ENCODE peak calls at places on chromosomes 16 and 17, in ten cellular contexts. H is OCI-LY7, C is fibroblast of lung, Q is PC-9, R is epithelial cell of esophagus, N is ovary, L is lower leg skin, B is fibroblast of mammary gland, P is GM12865, F is tibial nerve. I is an unnamed sample.

GRCh38 chr16:51114369-51114768 is 36.7 kb downstream of the SALL1 start:
- DNase-seq in R (no peak), Q (no peak), H (no peak), N (no peak), F (no peak), P (no peak), C (no peak), B (no peak), L (no peak), I (no peak)

GRCh38 chr16:69741951-69742904 is 12.5 kb downstream of the NOB1 start:
- DNase-seq in C (peak), Q (peak), L (peak), N (peak), P (no peak), H (no peak), F (peak), B (peak), R (peak), I (peak)

GRCh38 chr17:28141333-28141732 is 98.9 kb downstream of the NLK start:
- DNase-seq in B (no peak), L (no peak), H (no peak), N (no peak), Q (no peak), F (no peak), R (no peak), C (no peak), P (no peak), I (no peak)

GRCh38 chr16:85778873-85779272 is 20.5 kb downstream of the EMC8 start:
- DNase-seq in F (no peak), B (no peak), C (no peak), R (no peak), Q (no peak), N (no peak), P (no peak), H (no peak), L (no peak), I (no peak)

GRCh38 chr17:64982139-64982802 is 63.0 kb upstream of the LRRC37A3 start:
- DNase-seq in Q (no peak), L (no peak), H (no peak), R (no peak), B (no peak), C (peak), F (no peak), N (no peak), P (no peak), I (no peak)

GRCh38 chr17:3681057-3681456 is 12.4 kb downstream of the EMC6 start:
- DNase-seq in N (no peak), Q (no peak), R (no peak), C (no peak), F (no peak), P (no peak), B (no peak), H (no peak), L (no peak), I (no peak)

GRCh38 chr17:79874329-79874981 is 35.2 kb upstream of the CBX4 start:
- DNase-seq in F (no peak), B (peak), L (no peak), N (no peak), H (peak), R (peak), Q (no peak), P (peak), C (peak), I (peak)

GRCh38 chr16:64920211-64920610 is 201.7 kb downstream of the CDH11 start:
- DNase-seq in C (peak), Q (no peak), B (no peak), F (no peak), R (no peak), H (no peak), N (no peak), L (no peak), P (no peak), I (peak)

GRCh38 chr17:72539981-72540897 is 419.4 kb downstream of the SOX9 start:
- DNase-seq in F (peak), Q (peak), C (peak), H (peak), P (peak), L (peak), B (peak), R (peak), N (peak), I (peak)

GRCh38 chr17:5719976-5720375 is 135.7 kb upstream of the NLRP1 start:
- DNase-seq in Q (no peak), R (no peak), F (no peak), B (no peak), L (no peak), H (no peak), N (no peak), P (no peak), C (peak), I (no peak)

GRCh38 chr16:84754353-84754856 is 54.6 kb downstream of the USP10 start:
- DNase-seq in R (peak), N (peak), C (peak), P (peak), L (peak), F (peak), Q (peak), B (peak), H (peak), I (peak)

GRCh38 chr17:34361478-34362061 is 1.5 kb downstream of the CCL1 start:
- DNase-seq in B (peak), P (peak), L (peak), C (peak), F (peak), N (peak), H (peak), Q (peak), R (peak), I (peak)

GRCh38 chr16:78310196-78310595 is 210.7 kb downstream of the WWOX start:
- DNase-seq in B (no peak), L (no peak), Q (no peak), R (no peak), N (no peak), C (no peak), H (no peak), F (no peak), P (no peak), I (no peak)

GRCh38 chr16:50360033-50360778 is 8.6 kb downstream of the BRD7 start:
- DNase-seq in H (no peak), P (no peak), C (peak), B (peak), R (peak), N (no peak), L (no peak), F (no peak), Q (no peak), I (peak)

GRCh38 chr17:63928172-63928666 is 3.9 kb downstream of the CD79B start:
- DNase-seq in R (no peak), F (no peak), C (no peak), L (no peak), N (no peak), P (no peak), H (peak), Q (no peak), B (no peak), I (no peak)

GRCh38 chr17:42827472-42827871 is 3.4 kb upstream of the BECN1 start:
- DNase-seq in F (no peak), N (no peak), H (no peak), L (no peak), Q (no peak), C (no peak), R (no peak), P (no peak), B (no peak), I (no peak)

GRCh38 chr17:79619196-79619595 is 8.3 kb upstream of the RBFOX3 start:
- DNase-seq in Q (no peak), H (no peak), B (no peak), R (no peak), C (no peak), P (no peak), N (peak), L (no peak), F (no peak), I (no peak)

GRCh38 chr16:27745348-27745747 is 195.4 kb downstream of the KATNIP start:
- DNase-seq in N (no peak), Q (no peak), H (no peak), B (peak), L (no peak), C (no peak), P (no peak), R (no peak), F (no peak), I (peak)

DNA sequence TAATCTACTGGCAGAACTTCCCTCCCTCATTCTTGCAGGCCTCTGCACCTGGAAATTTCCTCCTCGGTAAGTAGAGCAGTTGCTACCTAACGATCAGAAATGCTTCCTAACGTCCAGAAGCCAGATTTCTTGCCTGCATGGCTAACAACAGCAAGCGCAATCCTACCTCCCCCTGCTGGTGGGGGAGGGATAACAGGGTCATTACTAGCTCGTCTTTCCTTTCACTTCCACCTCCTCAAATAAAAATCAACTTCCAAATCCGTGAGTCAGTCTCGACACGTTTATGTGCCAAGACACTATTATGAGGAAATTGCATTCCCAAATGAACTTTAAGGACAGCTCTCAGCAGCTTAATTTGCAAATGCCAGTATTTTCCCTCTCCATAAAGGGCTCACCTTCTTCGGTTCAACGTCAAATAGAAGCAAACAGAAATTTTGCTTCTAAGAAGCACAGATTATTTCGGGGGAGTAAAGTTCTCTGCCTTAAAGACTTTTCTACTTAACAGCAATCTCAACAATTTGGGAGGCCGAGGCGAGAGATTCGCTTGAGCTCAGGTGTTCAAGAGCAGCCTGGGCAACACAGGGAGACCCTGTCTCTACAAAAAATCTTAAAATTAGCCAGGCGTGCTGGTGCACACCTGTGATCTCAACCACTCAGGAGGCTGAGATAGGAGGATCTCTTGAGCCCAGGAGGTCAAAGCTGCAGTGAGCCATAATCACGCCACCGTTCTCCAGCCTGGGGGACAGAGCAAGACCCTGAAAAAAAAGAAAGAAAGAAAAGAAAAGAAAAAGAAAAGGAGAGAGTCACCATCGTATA is 188.6 kb upstream of the PSMD7 start:
- DNase-seq in L (peak), F (no peak), B (peak), C (no peak), P (peak), H (peak), N (no peak), Q (peak), R (peak), I (peak)
- TF ChIP-seq CTCF in L (no peak), F (peak), B (peak), C (peak), P (peak), H (peak), N (no peak), Q (peak), R (peak), I (peak)

DNA sequence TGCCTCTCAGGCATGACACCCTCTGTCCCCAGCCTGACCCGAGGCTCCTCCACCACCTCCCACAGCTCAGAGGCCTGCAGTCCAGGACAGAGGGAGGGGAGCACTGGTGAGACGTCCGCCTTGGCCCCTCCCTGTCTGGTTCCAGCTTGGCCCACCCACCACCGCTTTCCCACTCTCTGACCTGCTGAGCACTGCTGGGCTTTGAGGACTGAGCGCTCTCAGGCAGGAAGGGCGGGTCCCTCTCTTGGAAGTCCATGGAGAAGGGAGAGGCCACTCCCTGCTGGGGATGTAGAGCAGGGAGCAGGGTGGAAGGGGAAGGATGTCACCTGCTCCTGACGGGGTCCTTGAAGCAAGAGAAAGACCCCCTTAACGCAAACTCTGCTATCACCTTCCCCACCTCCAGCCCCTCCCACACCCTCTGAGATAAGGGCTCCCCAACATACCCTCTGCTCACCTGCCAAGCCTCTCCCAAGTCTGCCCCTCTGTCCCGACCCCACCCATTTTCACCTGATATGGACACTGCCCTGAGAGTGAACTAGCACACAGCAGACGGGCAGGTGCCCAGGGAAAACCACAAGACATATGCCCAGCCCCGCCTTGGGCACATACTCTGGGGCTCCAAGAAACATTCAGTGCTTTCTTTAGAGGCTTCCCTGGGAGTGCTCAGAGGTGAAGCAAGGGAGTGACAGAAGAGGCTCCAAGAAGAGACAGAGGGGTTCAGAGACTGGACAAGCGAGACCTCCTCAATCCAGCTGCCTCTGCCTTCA is 1.4 kb downstream of the OSBPL7 start:
- DNase-seq in F (no peak), L (no peak), H (no peak), C (no peak), N (no peak), R (no peak), Q (peak), P (no peak), B (no peak), I (no peak)
- H3K4me3 ChIP-seq in F (no peak), L (no peak), H (peak), C (no peak), N (peak), R (no peak), Q (peak), P (no peak), B (no peak), I (peak)

GRCh38 chr17:38544839-38545209 is 60.9 kb downstream of the SRCIN1 start:
- DNase-seq in N (no peak), H (no peak), R (no peak), B (no peak), Q (no peak), C (no peak), F (no peak), L (no peak), P (no peak), I (no peak)
- TF ChIP-seq CTCF in N (no peak), H (no peak), R (no peak), B (no peak), Q (no peak), C (no peak), F (no peak), L (no peak), P (no peak), I (no peak)

GRCh38 chr17:49637050-49637449 is 40.8 kb downstream of the SPOP start:
- DNase-seq in N (no peak), P (no peak), L (no peak), H (no peak), B (no peak), Q (no peak), C (peak), F (no peak), R (no peak), I (peak)
- H3K4me3 ChIP-seq in N (no peak), P (no peak), L (no peak), H (no peak), B (no peak), Q (no peak), C (no peak), F (no peak), R (no peak), I (no peak)